ENCODE peak calls at places on chromosomes 6 and 20, in nine cellular contexts. T is activated T-helper 9 cell treated with anti-CD3 and anti-CD28 coated beads, Interleukin-2, amount 50 U/mL, for 16 hours; F is adrenal gland; K is activated CD4-positive, alpha-beta T cell treated with anti-CD3 and anti-CD28 coated beads, Interleukin-2, amount 10 ng/mL, durations not matched to agents 7 days and 5 days; B is cardiac fibroblast; U is D341Med; P is stimulated activated CD8-positive, alpha-beta memory T cell treated with anti-CD3 and anti-CD28 coated beads, Interleukin-15, amount 100 ng/mL, for 48 hours; E is osteoblast; V is activated CD8-positive, alpha-beta memory T cell treated with anti-CD3 and anti-CD28 coated beads, Interleukin-2, amount 50 U/mL, for 4 hours. N is an unnamed sample.
A peak's percentile ranks its signal among the peaks of the same experiment; 100 is the strongest.

GRCh38 chr6:95545691-95546090 is 31.6 kb upstream of the MANEA start:
- DNase-seq in T (no peak), F (no peak), K (no peak), B (peak; percentile 6), U (peak; percentile 18), P (no peak), E (no peak), V (no peak), N (no peak)

GRCh38 chr6:28743271-28743789 is 180.5 kb downstream of the TRIM27 start:
- DNase-seq in T (no peak), F (no peak), K (no peak), B (no peak), U (no peak), P (no peak), E (no peak), V (no peak), N (no peak)

GRCh38 chr6:159233365-159234101 is 64.3 kb downstream of the FNDC1 start:
- DNase-seq in T (no peak), F (no peak), K (no peak), B (no peak), U (no peak), P (no peak), E (no peak), V (no peak), N (no peak)

GRCh38 chr6:12582421-12583110 is 134.0 kb upstream of the PHACTR1 start:
- DNase-seq in T (no peak), F (no peak), K (no peak), B (no peak), U (no peak), P (no peak), E (no peak), V (no peak), N (no peak)

GRCh38 chr20:46765506-46765905 is 56.1 kb downstream of the SLC2A10 start:
- DNase-seq in T (no peak), F (no peak), K (no peak), B (no peak), U (no peak), P (no peak), E (no peak), V (no peak), N (no peak)

GRCh38 chr6:96853083-96853482 is 15.8 kb upstream of the GPR63 start:
- DNase-seq in T (no peak), F (no peak), K (no peak), B (no peak), U (no peak), P (no peak), E (no peak), V (no peak), N (no peak)

GRCh38 chr6:44921787-44922186 is 406.3 kb upstream of the RUNX2 start:
- DNase-seq in T (no peak), F (no peak), K (no peak), B (no peak), U (no peak), P (no peak), E (no peak), V (no peak), N (no peak)

GRCh38 chr6:72798196-72798595 is 176.3 kb downstream of the KCNQ5 start:
- DNase-seq in T (no peak), F (no peak), K (no peak), B (peak; percentile 10), U (no peak), P (no peak), E (no peak), V (no peak), N (peak; percentile 75)

GRCh38 chr20:26208296-26209091 is 511.8 kb upstream of the ZNF337 start:
- DNase-seq in T (no peak), F (no peak), K (peak; percentile 16), B (no peak), U (peak; percentile 64), P (no peak), E (peak; percentile 80), V (peak; percentile 20), N (peak; percentile 23)

GRCh38 chr6:106103728-106104109 is 17.6 kb downstream of the PRDM1 start:
- DNase-seq in T (peak; percentile 44), F (no peak), K (peak; percentile 42), B (no peak), U (no peak), P (no peak), E (no peak), V (peak; percentile 38), N (no peak)

GRCh38 chr6:5764401-5764955 is 242.2 kb downstream of the NRN1 start:
- DNase-seq in T (no peak), F (no peak), K (no peak), B (peak; percentile 51), U (no peak), P (no peak), E (peak; percentile 84), V (no peak), N (peak; percentile 87)

GRCh38 chr6:25468881-25469280 is 183.1 kb upstream of the SCGN start:
- DNase-seq in T (no peak), F (no peak), K (no peak), B (no peak), U (no peak), P (no peak), E (no peak), V (no peak), N (no peak)

GRCh38 chr6:63272397-63272796 is 47.4 kb downstream of the LGSN start:
- DNase-seq in T (no peak), F (no peak), K (no peak), B (peak; percentile 32), U (peak; percentile 35), P (no peak), E (peak; percentile 30), V (no peak), N (peak; percentile 46)

GRCh38 chr20:45358282-45359068 is 4.5 kb upstream of the SYS1 start:
- DNase-seq in T (no peak), F (peak; percentile 96), K (no peak), B (peak; percentile 92), U (no peak), P (no peak), E (peak; percentile 74), V (no peak), N (peak; percentile 95)

GRCh38 chr6:125193208-125193607 is 39.6 kb downstream of the TPD52L1 start:
- DNase-seq in T (no peak), F (no peak), K (no peak), B (no peak), U (no peak), P (no peak), E (no peak), V (no peak), N (peak; percentile 30)

GRCh38 chr6:26267083-26267589 is 97.9 kb upstream of the BTN3A2 start:
- DNase-seq in T (no peak), F (no peak), K (no peak), B (no peak), U (no peak), P (no peak), E (no peak), V (no peak), N (no peak)

GRCh38 chr6:157380779-157381561 is at the start of gene ZDHHC14:
- DNase-seq in T (peak; percentile 87), F (peak; percentile 94), K (peak; percentile 90), B (peak; percentile 88), U (peak; percentile 93), P (peak; percentile 87), E (peak; percentile 99), V (peak; percentile 92), N (peak; percentile 94)

GRCh38 chr6:13795041-13795748 is 19.2 kb downstream of the MCUR1 start:
- DNase-seq in T (peak; percentile 72), F (peak; percentile 94), K (peak; percentile 91), B (peak; percentile 86), U (peak; percentile 77), P (peak; percentile 70), E (peak; percentile 76), V (peak; percentile 87), N (peak; percentile 88)

GRCh38 chr6:6997282-6998193 is 110.2 kb upstream of the RREB1 start:
- DNase-seq in T (no peak), F (no peak), K (no peak), B (no peak), U (no peak), P (no peak), E (no peak), V (no peak), N (no peak)

GRCh38 chr20:53763707-53764415 is 170.2 kb upstream of the ZNF217 start:
- DNase-seq in T (no peak), F (no peak), K (no peak), B (peak; percentile 70), U (no peak), P (no peak), E (no peak), V (no peak), N (peak; percentile 57)